ENCODE peak calls at places on chromosomes 4 and X, in five cellular contexts. G, S, H, D and E are unnamed samples.

GRCh38 chrX:44872319-44872816 is 620 bp upstream of the KDM6A start:
- DNase-seq in D (no peak), H (peak), G (no peak), S (peak), E (peak)

GRCh38 chr4:86032476-86033022 is 327.3 kb downstream of the MAPK10 start:
- DNase-seq in D (peak), G (no peak), S (peak), H (no peak), E (peak)

GRCh38 chr4:161929966-161930365 is 233.8 kb downstream of the FSTL5 start:
- DNase-seq in D (no peak), G (no peak), S (peak), H (no peak), E (no peak)

GRCh38 chr4:151674804-151675290 is 86.0 kb downstream of the GATB start:
- DNase-seq in D (no peak), S (peak), H (no peak), G (peak), E (peak)

GRCh38 chrX:50905334-50905733 is 5.2 kb upstream of the BMP15 start:
- DNase-seq in G (no peak), S (no peak), H (no peak), D (no peak), E (peak)

GRCh38 chr4:78596111-78596742 is 44.7 kb downstream of the ANXA3 start:
- DNase-seq in S (no peak), H (no peak), G (no peak), D (no peak), E (no peak)

GRCh38 chrX:39814391-39814790 is 283.4 kb downstream of the BCOR start:
- DNase-seq in G (no peak), H (peak), S (peak), D (peak), E (no peak)

GRCh38 chr4:154626793-154627484 is 14.5 kb upstream of the FGG start:
- DNase-seq in G (peak), H (no peak), D (peak), S (peak), E (peak)